ENCODE peak calls at places on chromosomes 5 and 9, in five cellular contexts. V is left lung; N is GM12865; G is T1000; K is activated T-helper 2 cell treated with anti-CD3 and anti-CD28 coated beads, Interferon-gamma antibody, Interleukin-2, Interleukin-4, amounts not matched to agents 10 μg/mL and 5 μg/mL and 100 μg/mL, durations not matched to agents 14 hours and 24 hours and 36 hours. T is an unnamed sample.

GRCh38 chr5:72244862-72245371 is 75.1 kb downstream of the MRPS27 start:
- DNase-seq in V (no peak), N (peak; percentile 61), G (no peak), K (no peak), T (peak; percentile 88)

GRCh38 chr5:144076521-144077083 is 93.9 kb downstream of the YIPF5 start:
- DNase-seq in V (no peak), N (no peak), G (no peak), K (no peak), T (no peak)

GRCh38 chr5:123132330-123132729 is 43.3 kb downstream of the PRDM6 start:
- DNase-seq in V (no peak), N (no peak), G (no peak), K (no peak), T (peak; percentile 4)

GRCh38 chr5:172757394-172758010 is 13.5 kb downstream of the DUSP1 start:
- DNase-seq in V (no peak), N (no peak), G (peak; percentile 41), K (no peak), T (no peak)

GRCh38 chr5:42547146-42547545 is 123.9 kb downstream of the GHR start:
- DNase-seq in V (no peak), N (no peak), G (no peak), K (no peak), T (no peak)

GRCh38 chr5:123752576-123752975 is 240.6 kb downstream of the CSNK1G3 start:
- DNase-seq in V (no peak), N (no peak), G (no peak), K (no peak), T (no peak)

GRCh38 chr5:168005093-168005492 is 286.4 kb upstream of the WWC1 start:
- DNase-seq in V (no peak), N (no peak), G (no peak), K (no peak), T (no peak)

GRCh38 chr9:126947529-126947928 is 32.9 kb downstream of the RALGPS1 start:
- DNase-seq in V (no peak), N (peak; percentile 29), G (no peak), K (no peak), T (no peak)

GRCh38 chr9:91157891-91158660 is 203.6 kb downstream of the AUH start:
- DNase-seq in V (no peak), N (no peak), G (no peak), K (peak; percentile 7), T (no peak)

GRCh38 chr5:41793156-41793770 is 77.0 kb downstream of the OXCT1 start:
- DNase-seq in V (no peak), N (no peak), G (no peak), K (no peak), T (no peak)

GRCh38 chr5:34923694-34924461 is 5.5 kb upstream of the DNAJC21 start:
- DNase-seq in V (no peak), N (peak; percentile 48), G (peak; percentile 4), K (peak; percentile 32), T (peak; percentile 89)

GRCh38 chr9:83538890-83539238 is 663 bp upstream of the FRMD3 start:
- DNase-seq in V (no peak), N (no peak), G (no peak), K (no peak), T (no peak)

GRCh38 chr9:121222524-121223171 is 21.0 kb upstream of the RAB14 start:
- DNase-seq in V (no peak), N (no peak), G (no peak), K (no peak), T (peak; percentile 73)

GRCh38 chr9:127201731-127202130 is 62.8 kb upstream of the GARNL3 start:
- DNase-seq in V (no peak), N (no peak), G (no peak), K (no peak), T (no peak)

GRCh38 chr9:98168952-98169488 is 23.4 kb downstream of the CORO2A start:
- DNase-seq in V (no peak), N (peak; percentile 92), G (no peak), K (no peak), T (peak; percentile 43)

GRCh38 chr9:124270504-124271335 is 13.0 kb downstream of the NEK6 start:
- DNase-seq in V (no peak), N (no peak), G (no peak), K (no peak), T (no peak)

GRCh38 chr5:170339780-170340167 is 42.2 kb upstream of the LCP2 start:
- DNase-seq in V (no peak), N (no peak), G (no peak), K (no peak), T (no peak)

GRCh38 chr5:72301557-72301956 is 18.5 kb downstream of the MRPS27 start:
- DNase-seq in V (no peak), N (peak; percentile 70), G (no peak), K (no peak), T (no peak)

GRCh38 chr9:137550958-137551655 is 572 bp upstream of the MRPL41 start:
- DNase-seq in V (peak; percentile 89), N (no peak), G (no peak), K (no peak), T (peak; percentile 91)

GRCh38 chr5:174398171-174398570 is 326.2 kb upstream of the MSX2 start:
- DNase-seq in V (no peak), N (no peak), G (no peak), K (no peak), T (no peak)

GRCh38 chr5:80114856-80115255 is 79.7 kb downstream of the THBS4 start:
- DNase-seq in V (no peak), N (no peak), G (no peak), K (no peak), T (no peak)

GRCh38 chr5:76684756-76685594 is 31.0 kb upstream of the F2R start:
- DNase-seq in V (no peak), N (no peak), G (no peak), K (no peak), T (peak; percentile 39)

GRCh38 chr9:132946624-132947295 is 2.3 kb upstream of the TSC1 start:
- DNase-seq in V (no peak), N (no peak), G (no peak), K (no peak), T (no peak)

GRCh38 chr5:68240771-68241170 is 25.2 kb downstream of the PIK3R1 start:
- DNase-seq in V (no peak), N (no peak), G (no peak), K (no peak), T (no peak)

GRCh38 chr5:71658916-71659661 is 60.0 kb upstream of the CARTPT start:
- DNase-seq in V (no peak), N (peak; percentile 6), G (no peak), K (no peak), T (peak; percentile 45)

GRCh38 chr9:130860458-130861316 is 25.6 kb downstream of the ABL1 start:
- DNase-seq in V (peak; percentile 85), N (no peak), G (peak; percentile 60), K (no peak), T (no peak)

GRCh38 chr9:93149361-93149760 is 15.3 kb upstream of the NINJ1 start:
- DNase-seq in V (no peak), N (no peak), G (no peak), K (no peak), T (no peak)

GRCh38 chr5:177546262-177546741 is 8.1 kb downstream of the FAM193B start:
- DNase-seq in V (no peak), N (no peak), G (peak; percentile 83), K (no peak), T (peak; percentile 60)

GRCh38 chr9:93900971-93901861 is 53.9 kb downstream of the BARX1 start:
- DNase-seq in V (peak; percentile 36), N (no peak), G (no peak), K (no peak), T (no peak)

GRCh38 chr5:132476853-132477729 is 13.5 kb downstream of the IRF1 start:
- DNase-seq in V (no peak), N (no peak), G (no peak), K (no peak), T (no peak)

GRCh38 chr5:134148316-134148715 is 28.4 kb downstream of the SKP1 start:
- DNase-seq in V (no peak), N (no peak), G (no peak), K (no peak), T (no peak)

GRCh38 chr9:33765411-33765810 is 29.9 kb upstream of the PRSS3 start:
- DNase-seq in V (no peak), N (no peak), G (no peak), K (no peak), T (no peak)

GRCh38 chr5:84494453-84494852 is 109.8 kb upstream of the EDIL3 start:
- DNase-seq in V (no peak), N (no peak), G (peak; percentile 25), K (no peak), T (no peak)

GRCh38 chr5:157142317-157143126 is at the start of gene MED7:
- DNase-seq in V (peak; percentile 94), N (peak; percentile 100), G (peak; percentile 80), K (peak; percentile 95), T (peak; percentile 98)

GRCh38 chr9:33473216-33473615 is 508 bp downstream of the NOL6 start:
- DNase-seq in V (no peak), N (no peak), G (no peak), K (no peak), T (no peak)

GRCh38 chr5:152499816-152500575 is 94.9 kb upstream of the NMUR2 start:
- DNase-seq in V (no peak), N (no peak), G (no peak), K (no peak), T (no peak)

GRCh38 chr9:82532504-82532903 is 530.4 kb downstream of the RASEF start:
- DNase-seq in V (no peak), N (no peak), G (no peak), K (no peak), T (peak; percentile 18)

GRCh38 chr5:63141582-63141981 is 563.0 kb downstream of the LRRC70 start:
- DNase-seq in V (no peak), N (no peak), G (no peak), K (no peak), T (no peak)

T was measured in OCI-M1.